ENCODE peak calls at places on chromosomes 1 and 21, in four cellular contexts. One of them, this sample, is unnamed. For H3K36me3, the result is how much of the 10 kb centered on the place peaks cover.

GRCh38 chr1:17197696-17198095 is 7.2 kb upstream of the PADI1 start:
- DNase-seq in left ventricle myocardium inferior: no peak
- DNase-seq in CD4-positive, alpha-beta memory T cell: no peak
- DNase-seq in naive thymus-derived CD4-positive, alpha-beta T cell: no peak
- DNase-seq in this sample: no peak

GRCh38 chr1:186974774-186975181 is 146.0 kb downstream of the PLA2G4A start:
- DNase-seq in left ventricle myocardium inferior: no peak
- DNase-seq in naive thymus-derived CD4-positive, alpha-beta T cell: no peak
- DNase-seq in CD4-positive, alpha-beta memory T cell: no peak
- DNase-seq in this sample: no peak

GRCh38 chr1:81547261-81547911 is 253.3 kb upstream of the ADGRL2 start:
- DNase-seq in CD4-positive, alpha-beta memory T cell: no peak
- DNase-seq in naive thymus-derived CD4-positive, alpha-beta T cell: no peak
- DNase-seq in left ventricle myocardium inferior: no peak
- DNase-seq in this sample: no peak

GRCh38 chr21:45532826-45533730 is 9.2 kb downstream of the SLC19A1 start:
- DNase-seq in CD4-positive, alpha-beta memory T cell: peak
- DNase-seq in left ventricle myocardium inferior: peak
- DNase-seq in naive thymus-derived CD4-positive, alpha-beta T cell: no peak
- DNase-seq in this sample: no peak

GRCh38 chr1:239772456-239772855 is 319.2 kb upstream of the FMN2 start:
- DNase-seq in naive thymus-derived CD4-positive, alpha-beta T cell: no peak
- DNase-seq in left ventricle myocardium inferior: no peak
- DNase-seq in CD4-positive, alpha-beta memory T cell: no peak
- DNase-seq in this sample: no peak

GRCh38 chr1:208988811-208989222 is 594.7 kb upstream of the CAMK1G start:
- DNase-seq in naive thymus-derived CD4-positive, alpha-beta T cell: peak
- DNase-seq in CD4-positive, alpha-beta memory T cell: no peak
- DNase-seq in left ventricle myocardium inferior: no peak
- DNase-seq in this sample: peak

GRCh38 chr1:233598891-233599541 is 14.9 kb upstream of the KCNK1 start:
- DNase-seq in CD4-positive, alpha-beta memory T cell: no peak
- DNase-seq in left ventricle myocardium inferior: no peak
- DNase-seq in naive thymus-derived CD4-positive, alpha-beta T cell: no peak
- DNase-seq in this sample: peak

GRCh38 chr1:248810727-248811513 is 14.8 kb downstream of the SH3BP5L start:
- DNase-seq in CD4-positive, alpha-beta memory T cell: no peak
- DNase-seq in left ventricle myocardium inferior: peak
- DNase-seq in naive thymus-derived CD4-positive, alpha-beta T cell: no peak
- DNase-seq in this sample: no peak

GRCh38 chr1:152110860-152111514 is 4.3 kb downstream of the TCHH start:
- DNase-seq in left ventricle myocardium inferior: peak
- DNase-seq in naive thymus-derived CD4-positive, alpha-beta T cell: no peak
- DNase-seq in CD4-positive, alpha-beta memory T cell: peak
- DNase-seq in this sample: peak

GRCh38 chr1:163745204-163745603 is 423.4 kb downstream of the NUF2 start:
- DNase-seq in naive thymus-derived CD4-positive, alpha-beta T cell: no peak
- DNase-seq in CD4-positive, alpha-beta memory T cell: no peak
- DNase-seq in left ventricle myocardium inferior: no peak
- DNase-seq in this sample: no peak

GRCh38 chr1:163744488-163744887 is 422.7 kb downstream of the NUF2 start:
- DNase-seq in CD4-positive, alpha-beta memory T cell: no peak
- DNase-seq in left ventricle myocardium inferior: no peak
- DNase-seq in naive thymus-derived CD4-positive, alpha-beta T cell: no peak
- DNase-seq in this sample: no peak

GRCh38 chr1:163747855-163748254 is 426.1 kb downstream of the NUF2 start:
- DNase-seq in CD4-positive, alpha-beta memory T cell: no peak
- DNase-seq in naive thymus-derived CD4-positive, alpha-beta T cell: no peak
- DNase-seq in left ventricle myocardium inferior: no peak
- DNase-seq in this sample: no peak

GRCh38 chr1:163747261-163747660 is 425.5 kb downstream of the NUF2 start:
- DNase-seq in CD4-positive, alpha-beta memory T cell: no peak
- DNase-seq in left ventricle myocardium inferior: no peak
- DNase-seq in naive thymus-derived CD4-positive, alpha-beta T cell: no peak
- DNase-seq in this sample: no peak
- H3K36me3 ChIP-seq in CD4-positive, alpha-beta memory T cell: under half
- H3K36me3 ChIP-seq in left ventricle myocardium inferior: under half
- H3K36me3 ChIP-seq in naive thymus-derived CD4-positive, alpha-beta T cell: under half
- H3K36me3 ChIP-seq in this sample: under half

DNA sequence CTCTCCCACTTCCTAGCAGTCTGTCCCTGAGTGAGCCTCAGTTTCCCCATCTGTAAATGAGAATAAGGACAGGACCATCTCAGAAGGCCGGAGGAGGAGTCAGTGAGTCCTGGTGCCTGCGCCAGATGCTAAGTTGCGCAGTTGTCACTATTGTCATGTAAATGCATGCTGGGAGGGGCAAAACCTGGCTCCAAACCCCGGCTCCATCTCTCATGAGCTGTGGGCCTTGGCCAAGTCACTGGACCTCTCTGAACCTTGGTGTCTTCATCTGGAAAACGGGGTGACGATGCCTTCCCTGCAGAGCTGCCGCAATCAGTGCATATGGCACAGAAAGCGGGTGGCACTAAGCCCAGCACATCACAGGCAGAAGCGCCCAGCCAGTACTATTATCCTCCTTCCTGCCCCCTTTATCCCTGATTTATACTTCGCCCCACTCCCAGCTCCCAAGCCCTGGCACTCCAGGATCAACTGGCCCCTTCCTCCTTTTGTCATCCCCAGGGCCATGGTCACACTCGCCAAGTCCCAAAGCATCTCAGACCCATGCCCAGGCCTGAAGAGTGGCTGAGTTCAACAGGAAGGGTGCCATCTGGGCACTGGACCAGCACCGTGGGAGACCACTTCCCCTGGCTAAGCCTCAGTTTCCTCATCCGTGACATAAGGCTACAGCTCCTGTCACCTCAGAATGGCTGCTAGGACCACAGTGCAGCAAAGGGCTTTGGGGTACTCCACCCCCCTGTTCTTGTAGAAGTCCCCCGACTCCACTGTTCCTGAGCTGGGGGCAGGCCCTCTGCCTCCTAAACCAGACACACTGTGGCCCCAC is 4.3 kb upstream of the PLEKHG5 start:
- DNase-seq in left ventricle myocardium inferior: peak
- DNase-seq in naive thymus-derived CD4-positive, alpha-beta T cell: no peak
- DNase-seq in CD4-positive, alpha-beta memory T cell: no peak
- DNase-seq in this sample: no peak
- H3K4me3 ChIP-seq in left ventricle myocardium inferior: peak
- H3K4me3 ChIP-seq in naive thymus-derived CD4-positive, alpha-beta T cell: no peak
- H3K4me3 ChIP-seq in CD4-positive, alpha-beta memory T cell: no peak
- H3K4me3 ChIP-seq in this sample: no peak

GRCh38 chr1:180065408-180065807 is 89.3 kb upstream of the QSOX1 start:
- DNase-seq in CD4-positive, alpha-beta memory T cell: no peak
- DNase-seq in left ventricle myocardium inferior: no peak
- DNase-seq in naive thymus-derived CD4-positive, alpha-beta T cell: no peak
- DNase-seq in this sample: no peak
- H3K36me3 ChIP-seq in CD4-positive, alpha-beta memory T cell: under half
- H3K36me3 ChIP-seq in left ventricle myocardium inferior: half or more
- H3K36me3 ChIP-seq in naive thymus-derived CD4-positive, alpha-beta T cell: half or more
- H3K36me3 ChIP-seq in this sample: half or more

DNA sequence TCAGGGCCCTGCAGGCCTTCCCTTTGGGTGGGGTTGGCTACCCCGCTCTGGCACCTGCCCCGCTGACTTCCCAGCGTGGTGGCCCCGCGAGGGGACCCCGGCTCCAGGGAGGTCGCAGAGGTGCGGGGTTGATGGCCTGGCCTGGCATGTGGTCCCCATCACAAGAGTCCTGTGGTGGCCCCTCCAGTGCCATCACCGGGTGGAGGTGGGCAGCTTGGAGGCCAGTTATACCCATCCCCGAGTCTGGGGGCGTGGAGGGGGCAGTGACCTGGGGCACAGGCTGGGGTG is 26.8 kb downstream of the PRMT2 start:
- DNase-seq in naive thymus-derived CD4-positive, alpha-beta T cell: no peak
- DNase-seq in left ventricle myocardium inferior: no peak
- DNase-seq in CD4-positive, alpha-beta memory T cell: no peak
- DNase-seq in this sample: no peak
- H3K4me3 ChIP-seq in naive thymus-derived CD4-positive, alpha-beta T cell: no peak
- H3K4me3 ChIP-seq in left ventricle myocardium inferior: no peak
- H3K4me3 ChIP-seq in CD4-positive, alpha-beta memory T cell: no peak
- H3K4me3 ChIP-seq in this sample: no peak

GRCh38 chr1:15238789-15239188 is 8.2 kb upstream of the FHAD1 start:
- DNase-seq in CD4-positive, alpha-beta memory T cell: no peak
- DNase-seq in naive thymus-derived CD4-positive, alpha-beta T cell: no peak
- DNase-seq in left ventricle myocardium inferior: no peak
- DNase-seq in this sample: no peak

GRCh38 chr1:15236226-15237145 is 10.5 kb upstream of the FHAD1 start:
- DNase-seq in CD4-positive, alpha-beta memory T cell: no peak
- DNase-seq in left ventricle myocardium inferior: no peak
- DNase-seq in naive thymus-derived CD4-positive, alpha-beta T cell: no peak
- DNase-seq in this sample: no peak

GRCh38 chr1:15231714-15232201 is 15.3 kb upstream of the FHAD1 start:
- DNase-seq in CD4-positive, alpha-beta memory T cell: no peak
- DNase-seq in left ventricle myocardium inferior: no peak
- DNase-seq in naive thymus-derived CD4-positive, alpha-beta T cell: no peak
- DNase-seq in this sample: no peak

GRCh38 chr1:15229569-15230170 is 17.4 kb upstream of the FHAD1 start:
- DNase-seq in CD4-positive, alpha-beta memory T cell: no peak
- DNase-seq in naive thymus-derived CD4-positive, alpha-beta T cell: no peak
- DNase-seq in left ventricle myocardium inferior: no peak
- DNase-seq in this sample: no peak

GRCh38 chr1:15233689-15234088 is 13.3 kb upstream of the FHAD1 start:
- DNase-seq in CD4-positive, alpha-beta memory T cell: no peak
- DNase-seq in naive thymus-derived CD4-positive, alpha-beta T cell: no peak
- DNase-seq in left ventricle myocardium inferior: no peak
- DNase-seq in this sample: no peak
- H3K36me3 ChIP-seq in CD4-positive, alpha-beta memory T cell: under half
- H3K36me3 ChIP-seq in naive thymus-derived CD4-positive, alpha-beta T cell: under half
- H3K36me3 ChIP-seq in left ventricle myocardium inferior: under half
- H3K36me3 ChIP-seq in this sample: under half